ENCODE peak calls at places on chromosomes 4 and X, in ten cellular contexts. N is fibroblast of pulmonary artery, M is GM12878, S is nephron progenitor cell, W is H9, R is BE2C, G is heart right ventricle, Z is GM23338, Y is osteocyte, Q is AG09309. K is an unnamed sample.
A peak's percentile ranks its signal among the peaks of the same experiment; 100 is the strongest.

GRCh38 chrX:102345916-102346315 is 93.9 kb downstream of the NXF2B start:
- DNase-seq in N (peak; percentile 40), M (no peak), S (peak; percentile 78), W (peak; percentile 68), R (peak; percentile 57), G (no peak), Z (peak; percentile 75), Y (peak; percentile 85), Q (no peak), K (peak; percentile 69)

GRCh38 chr4:140717313-140717712 is 38.9 kb downstream of the TBC1D9 start:
- DNase-seq in N (no peak), M (no peak), S (no peak), W (no peak), R (no peak), G (no peak), Z (no peak), Y (no peak), Q (no peak), K (no peak)

GRCh38 chr4:181437895-181438294 is 805.3 kb upstream of the TENM3 start:
- DNase-seq in N (no peak), M (no peak), S (no peak), W (no peak), R (no peak), G (no peak), Z (peak; percentile 17), Y (no peak), Q (no peak), K (no peak)

GRCh38 chr4:56976878-56977320 is 507 bp downstream of the NOA1 start:
- DNase-seq in N (no peak), M (no peak), S (peak; percentile 55), W (peak; percentile 73), R (peak; percentile 48), G (peak; percentile 48), Z (peak; percentile 77), Y (peak; percentile 85), Q (no peak), K (no peak)

GRCh38 chr4:168569066-168569908 is 72.4 kb downstream of the PALLD start:
- DNase-seq in N (no peak), M (no peak), S (no peak), W (no peak), R (peak; percentile 32), G (no peak), Z (no peak), Y (no peak), Q (no peak), K (peak; percentile 59)

GRCh38 chrX:102155806-102156179 is at the start of gene BEX5:
- DNase-seq in N (no peak), M (no peak), S (peak; percentile 65), W (peak; percentile 87), R (peak; percentile 21), G (peak; percentile 27), Z (peak; percentile 84), Y (no peak), Q (no peak), K (peak; percentile 52)

GRCh38 chr4:2322227-2322626 is 60.3 kb upstream of the MXD4 start:
- DNase-seq in N (no peak), M (no peak), S (no peak), W (no peak), R (no peak), G (no peak), Z (no peak), Y (peak; percentile 78), Q (no peak), K (no peak)

GRCh38 chr4:47933798-47934197 is 19.4 kb upstream of the NFXL1 start:
- DNase-seq in N (peak; percentile 76), M (no peak), S (no peak), W (no peak), R (no peak), G (no peak), Z (peak; percentile 63), Y (no peak), Q (peak; percentile 14), K (no peak)

GRCh38 chrX:7068939-7069367 is 78.6 kb upstream of the STS start:
- DNase-seq in N (peak; percentile 8), M (no peak), S (no peak), W (peak; percentile 60), R (peak; percentile 68), G (peak; percentile 13), Z (peak; percentile 44), Y (no peak), Q (no peak), K (peak; percentile 17)

GRCh38 chr4:123613586-123614344 is 217.2 kb downstream of the SPRY1 start:
- DNase-seq in N (no peak), M (no peak), S (no peak), W (no peak), R (no peak), G (no peak), Z (no peak), Y (no peak), Q (no peak), K (no peak)

GRCh38 chrX:154829102-154829501 is 5.4 kb downstream of the SMIM9 start:
- DNase-seq in N (no peak), M (no peak), S (no peak), W (no peak), R (no peak), G (no peak), Z (no peak), Y (no peak), Q (no peak), K (no peak)

GRCh38 chr4:4559596-4559995 is 17.7 kb upstream of the STX18 start:
- DNase-seq in N (no peak), M (no peak), S (no peak), W (no peak), R (no peak), G (no peak), Z (no peak), Y (no peak), Q (no peak), K (no peak)

GRCh38 chrX:49915352-49916222 is 6.8 kb upstream of the CLCN5 start:
- DNase-seq in N (peak; percentile 73), M (no peak), S (peak; percentile 49), W (no peak), R (peak; percentile 48), G (no peak), Z (peak; percentile 59), Y (no peak), Q (peak; percentile 28), K (peak; percentile 35)

GRCh38 chr4:176191974-176192373 is 3.4 kb downstream of the SPATA4 start:
- DNase-seq in N (no peak), M (no peak), S (no peak), W (no peak), R (peak; percentile 42), G (no peak), Z (no peak), Y (no peak), Q (no peak), K (no peak)

DNA sequence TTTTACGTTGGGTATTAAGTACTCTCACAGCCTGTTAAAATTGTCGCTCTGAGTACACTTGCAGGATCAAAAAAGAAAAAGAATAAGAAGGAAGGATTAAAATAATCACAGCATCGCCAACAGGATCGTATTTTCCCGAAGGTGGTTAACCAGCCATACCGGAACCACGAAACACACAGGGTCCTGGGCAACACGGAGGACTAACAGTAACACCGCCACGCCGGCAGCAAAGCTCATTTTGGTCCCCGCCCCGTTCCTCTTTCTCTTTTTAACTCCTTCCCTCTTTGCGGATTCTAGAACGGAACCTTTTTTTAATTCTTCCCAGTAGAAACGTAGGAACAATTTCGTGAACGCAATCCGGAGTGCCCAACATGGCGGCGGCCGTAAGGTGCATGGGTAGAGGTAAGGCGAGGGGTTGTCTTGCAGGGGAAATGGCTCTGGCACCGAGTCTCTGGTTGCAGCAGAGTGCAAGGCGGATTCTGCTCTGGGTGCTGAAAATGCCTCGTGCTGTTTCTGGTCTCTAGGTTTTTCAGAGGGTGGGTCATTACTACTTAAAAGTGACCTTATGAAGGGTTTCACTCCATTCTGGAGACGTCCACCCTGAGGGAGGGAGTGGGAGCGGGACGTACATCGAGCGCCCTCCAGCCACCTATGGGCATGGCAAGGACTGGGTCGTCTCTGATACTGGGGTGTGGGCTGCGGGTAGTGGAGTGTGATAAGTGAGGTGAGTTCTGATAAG is at the start of gene MRPL1:
- DNase-seq in N (peak; percentile 98), M (peak; percentile 89), S (peak; percentile 76), W (peak; percentile 82), R (peak; percentile 88), G (peak; percentile 83), Z (peak; percentile 98), Y (peak; percentile 95), Q (peak; percentile 83), K (peak; percentile 70)
- TF ChIP-seq CTCF in N (no peak), M (no peak), S (no peak), W (peak; percentile 18), R (no peak), G (no peak), Z (peak; percentile 51), Y (peak; percentile 10), Q (peak; percentile 6), K (no peak)

DNA sequence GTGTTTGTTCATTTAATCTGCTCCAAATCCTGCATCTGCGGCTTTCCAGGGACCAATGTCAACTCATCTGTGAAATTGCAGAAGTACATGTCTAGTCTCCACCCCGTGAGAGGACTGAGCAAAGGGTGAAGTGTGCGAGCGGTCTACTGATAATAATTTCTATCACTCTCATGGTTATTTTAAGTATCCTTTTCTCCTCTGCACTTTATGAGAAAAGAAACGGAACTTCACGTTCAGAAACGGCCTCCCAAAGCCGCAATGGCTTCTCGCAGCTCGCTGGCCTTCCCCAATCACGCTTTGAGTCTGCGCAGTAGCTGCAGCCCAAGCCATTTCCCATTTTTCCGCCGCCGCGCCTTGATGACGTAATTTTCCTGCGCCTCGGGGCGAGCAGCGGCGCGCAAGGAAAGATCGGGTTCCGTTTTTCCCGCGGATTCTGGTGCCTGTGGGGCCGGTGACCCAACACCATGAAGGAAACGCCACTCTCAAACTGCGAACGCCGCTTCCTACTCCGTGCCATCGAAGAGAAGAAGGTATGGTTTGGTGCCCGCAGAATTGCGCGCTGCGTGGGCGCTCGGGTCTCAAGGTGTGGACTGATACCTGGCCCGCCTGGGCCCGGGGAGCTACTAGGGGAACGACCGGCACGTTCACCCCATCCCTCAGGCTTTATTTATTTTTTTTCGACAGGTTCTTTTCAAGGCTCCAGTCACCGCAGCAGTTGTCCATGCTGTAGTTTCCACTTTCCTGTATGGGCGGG is at the start of gene EXOSC9:
- DNase-seq in N (peak; percentile 96), M (peak; percentile 88), S (peak; percentile 98), W (peak; percentile 92), R (peak; percentile 92), G (peak; percentile 95), Z (peak; percentile 97), Y (peak; percentile 97), Q (peak; percentile 73), K (peak; percentile 98)
- TF ChIP-seq CTCF in N (no peak), M (no peak), S (no peak), W (no peak), R (no peak), G (no peak), Z (no peak), Y (no peak), Q (no peak), K (no peak)

GRCh38 chrX:54447461-54447860 is 7.3 kb downstream of the TSR2 start:
- DNase-seq in N (peak; percentile 13), M (no peak), S (no peak), W (peak; percentile 38), R (no peak), G (no peak), Z (peak; percentile 45), Y (no peak), Q (no peak), K (no peak)
- TF ChIP-seq CTCF in N (peak; percentile 12), M (peak; percentile 20), S (no peak), W (peak; percentile 54), R (peak; percentile 24), G (no peak), Z (peak; percentile 37), Y (peak; percentile 25), Q (peak; percentile 31), K (no peak)

GRCh38 chrX:11543249-11543648 is 122.5 kb downstream of the ARHGAP6 start:
- DNase-seq in N (no peak), M (no peak), S (no peak), W (no peak), R (peak; percentile 5), G (no peak), Z (no peak), Y (no peak), Q (no peak), K (no peak)
- TF ChIP-seq CTCF in N (no peak), M (peak; percentile 33), S (no peak), W (no peak), R (peak; percentile 24), G (no peak), Z (peak; percentile 33), Y (no peak), Q (no peak), K (no peak)